ENCODE peak calls at places on chromosomes 3 and 15, in four cellular contexts. V is Panc1, F is glutamatergic neuron, N is AG10803. B is an unnamed sample.

GRCh38 chr3:133763797-133764734 is 17.9 kb downstream of the TF start:
- DNase-seq in V (no peak), F (no peak), N (no peak), B (no peak)

GRCh38 chr3:10723991-10724390 is 92.0 kb upstream of the SLC6A11 start:
- DNase-seq in V (no peak), F (no peak), N (no peak), B (no peak)

GRCh38 chr3:139319428-139320402 is 24.1 kb upstream of the MRPS22 start:
- DNase-seq in V (no peak), F (peak; percentile 64), N (no peak), B (no peak)

GRCh38 chr3:49812916-49813496 is 747 bp downstream of the UBA7 start:
- DNase-seq in V (no peak), F (no peak), N (no peak), B (no peak)

GRCh38 chr3:11733914-11734313 is 90.2 kb upstream of the VGLL4 start:
- DNase-seq in V (no peak), F (no peak), N (no peak), B (no peak)

GRCh38 chr3:142999881-143000280 is 1.5 kb upstream of the U2SURP start:
- DNase-seq in V (no peak), F (no peak), N (peak; percentile 23), B (no peak)

GRCh38 chr3:58334013-58334321 is 1.3 kb downstream of the PXK start:
- DNase-seq in V (no peak), F (no peak), N (peak; percentile 24), B (no peak)

GRCh38 chr3:157065201-157065600 is 94.7 kb downstream of the CCNL1 start:
- DNase-seq in V (no peak), F (no peak), N (no peak), B (no peak)

GRCh38 chr3:165544432-165544831 is 292.8 kb downstream of the BCHE start:
- DNase-seq in V (no peak), F (no peak), N (no peak), B (no peak)

GRCh38 chr15:66719471-66719870 is 17.4 kb downstream of the SMAD6 start:
- DNase-seq in V (no peak), F (no peak), N (no peak), B (no peak)

GRCh38 chr15:88804257-88804656 is 1.0 kb downstream of the ACAN start:
- DNase-seq in V (no peak), F (no peak), N (no peak), B (no peak)

GRCh38 chr15:88802991-88803240 is 320 bp upstream of the ACAN start:
- DNase-seq in V (no peak), F (peak; percentile 26), N (no peak), B (no peak)

GRCh38 chr15:88803241-88803919 is at the start of gene ACAN:
- DNase-seq in V (no peak), F (peak; percentile 51), N (no peak), B (no peak)

GRCh38 chr15:88803920-88804247 is 648 bp downstream of the ACAN start:
- DNase-seq in V (no peak), F (no peak), N (no peak), B (no peak)

GRCh38 chr15:88805031-88805780 is 2.0 kb downstream of the ACAN start:
- DNase-seq in V (no peak), F (no peak), N (no peak), B (no peak)
- TF ChIP-seq CTCF in V (no peak), F (no peak), N (no peak), B (no peak)

DNA sequence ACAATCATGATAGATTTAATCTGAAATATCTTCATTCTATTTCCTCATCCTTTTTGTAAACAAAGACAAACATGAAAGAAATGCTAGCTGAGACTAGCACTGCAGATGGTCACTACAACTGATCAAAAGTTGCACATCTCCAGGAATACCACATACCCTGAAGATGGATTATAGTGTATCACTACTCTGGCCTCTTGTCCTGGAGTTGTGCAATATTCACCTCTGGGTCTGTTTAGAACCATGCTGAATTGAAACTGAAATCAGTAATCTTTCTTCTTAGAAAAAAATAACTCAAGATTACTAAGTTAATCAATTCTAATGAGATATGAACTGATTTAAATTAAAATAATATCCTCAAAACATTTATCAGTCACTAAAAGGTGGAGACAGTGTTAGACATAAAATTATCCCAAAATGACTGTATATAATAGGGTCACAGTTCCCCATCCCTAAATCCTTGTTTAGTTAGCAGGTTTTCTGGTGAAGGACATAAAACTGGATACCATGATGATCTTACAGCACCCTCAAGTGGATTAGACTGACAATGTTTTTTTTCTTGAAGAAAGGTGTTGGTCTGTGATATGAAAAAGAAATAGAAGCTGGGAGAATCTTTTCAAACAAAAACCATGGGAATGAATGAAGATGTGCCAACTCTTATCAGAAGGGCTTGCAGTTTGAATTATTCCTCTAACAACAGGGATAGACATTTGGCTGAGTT is 7.2 kb upstream of the TTC14 start:
- DNase-seq in V (peak; percentile 53), F (no peak), N (peak; percentile 51), B (no peak)
- TF ChIP-seq CTCF in V (peak; percentile 76), F (peak; percentile 17), N (peak; percentile 70), B (peak; percentile 55)

GRCh38 chr3:9033867-9034266 is 70.6 kb upstream of the RAD18 start:
- DNase-seq in V (no peak), F (no peak), N (no peak), B (no peak)
- TF ChIP-seq CTCF in V (no peak), F (no peak), N (no peak), B (no peak)

GRCh38 chr15:58597943-58598828 is 151.3 kb downstream of the ADAM10 start:
- DNase-seq in V (no peak), F (no peak), N (no peak), B (no peak)
- TF ChIP-seq CTCF in V (no peak), F (no peak), N (no peak), B (no peak)

GRCh38 chr3:9105421-9105820 is 142.1 kb upstream of the RAD18 start:
- DNase-seq in V (no peak), F (peak; percentile 43), N (no peak), B (no peak)
- TF ChIP-seq CTCF in V (no peak), F (no peak), N (no peak), B (no peak)

DNA sequence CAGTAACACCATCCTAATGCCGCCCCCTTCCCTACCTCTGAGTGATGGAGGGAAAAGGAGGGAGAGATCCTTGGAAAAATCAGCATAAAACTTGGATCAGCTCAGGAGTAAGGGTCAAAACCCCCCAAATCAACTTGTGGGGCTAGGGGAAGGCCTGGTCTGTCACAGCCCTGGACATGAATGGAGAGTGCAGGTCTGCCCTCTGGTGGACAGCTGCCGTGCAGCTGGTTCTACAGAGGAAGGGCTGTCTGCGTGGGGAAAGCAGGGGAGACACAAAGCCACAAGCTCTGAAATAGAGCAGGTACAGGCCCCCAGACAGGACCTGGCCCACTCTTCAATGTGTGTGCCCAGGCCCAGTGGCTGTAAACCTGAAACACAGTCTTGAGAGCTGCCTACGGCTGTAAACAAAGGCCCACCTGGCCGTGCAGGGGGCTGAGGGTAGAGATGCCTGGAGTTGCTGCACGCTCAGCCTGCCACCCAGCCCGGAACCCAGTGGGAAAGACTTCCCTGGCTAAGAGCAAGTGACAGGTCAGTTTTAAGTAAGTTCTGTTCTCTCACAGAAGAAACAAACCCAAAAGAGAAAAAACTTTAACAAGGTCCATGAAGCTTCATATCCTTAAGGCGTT is 16.4 kb downstream of the CLK3 start:
- DNase-seq in V (no peak), F (peak; percentile 86), N (peak; percentile 39), B (peak; percentile 83)
- TF ChIP-seq CTCF in V (peak; percentile 96), F (peak; percentile 70), N (peak; percentile 82), B (peak; percentile 93)

GRCh38 chr3:159865042-159865579 is 123.5 kb upstream of the IL12A start:
- DNase-seq in V (no peak), F (no peak), N (peak; percentile 63), B (no peak)
- TF ChIP-seq CTCF in V (no peak), F (no peak), N (peak; percentile 14), B (no peak)

GRCh38 chr3:151377768-151378385 is 6.7 kb downstream of the P2RY12 start:
- DNase-seq in V (no peak), F (no peak), N (no peak), B (no peak)

GRCh38 chr3:151382671-151383070 is 1.9 kb downstream of the P2RY12 start:
- DNase-seq in V (no peak), F (no peak), N (no peak), B (no peak)

GRCh38 chr3:151383956-151384355 is 597 bp downstream of the P2RY12 start:
- DNase-seq in V (no peak), F (no peak), N (no peak), B (no peak)

GRCh38 chr3:151383111-151383510 is 1.4 kb downstream of the P2RY12 start:
- DNase-seq in V (no peak), F (no peak), N (no peak), B (no peak)

GRCh38 chr3:151379083-151379734 is 5.3 kb downstream of the P2RY12 start:
- DNase-seq in V (peak; percentile 13), F (peak; percentile 69), N (no peak), B (no peak)
- TF ChIP-seq CTCF in V (peak; percentile 78), F (peak; percentile 59), N (peak; percentile 58), B (peak; percentile 66)

B was measured in GM13977.